ENCODE peak calls at places on chromosome 18, in five cellular contexts. Z is left cardiac atrium, I is AG09319, P is EL, D is T follicular helper cell. S is an unnamed sample.

GRCh38 chr18:53947092-53947640 is 277.3 kb downstream of the MBD2 start:
- DNase-seq in D (no peak), P (no peak), Z (no peak), I (no peak), S (no peak)

GRCh38 chr18:76847926-76848325 is 25.6 kb downstream of the ZNF236 start:
- DNase-seq in Z (no peak), P (no peak), I (no peak), D (no peak), S (no peak)

GRCh38 chr18:48018806-48019295 is 88.4 kb upstream of the SMAD2 start:
- DNase-seq in D (no peak), I (no peak), Z (no peak), P (peak; percentile 20), S (no peak)

GRCh38 chr18:70284976-70285610 is 3.8 kb upstream of the SOCS6 start:
- DNase-seq in P (no peak), D (no peak), I (no peak), Z (no peak), S (no peak)

GRCh38 chr18:48933578-48934399 is 17.0 kb downstream of the SMAD7 start:
- DNase-seq in I (no peak), D (no peak), P (no peak), Z (no peak), S (no peak)

GRCh38 chr18:13809025-13809384 is 14.9 kb upstream of the MC5R start:
- DNase-seq in D (no peak), P (no peak), Z (no peak), I (no peak), S (no peak)

GRCh38 chr18:37578886-37579513 is 13.4 kb upstream of the CELF4 start:
- DNase-seq in I (no peak), Z (peak; percentile 30), P (no peak), D (no peak), S (no peak)

GRCh38 chr18:76621184-76621583 is 126.1 kb upstream of the ZNF516 start:
- DNase-seq in I (no peak), Z (no peak), P (no peak), D (no peak), S (no peak)